ENCODE peak calls at places on chromosomes 13 and 19, in nine cellular contexts. P is gastrocnemius medialis, W is HCT116, L is K562, T is adrenal gland, Q is heart right ventricle, U is cardiac muscle cell, S is spleen, K is psoas muscle. C is an unnamed sample.

GRCh38 chr19:41930322-41930722 is 2.1 kb upstream of the ERFL start:
- DNase-seq in P (no peak), W (no peak), T (no peak), L (peak; percentile 66), Q (no peak), S (no peak), U (no peak), K (no peak), C (no peak)

GRCh38 chr13:32829676-32830091 is 186.5 kb upstream of the KL start:
- DNase-seq in L (no peak), Q (no peak), P (no peak), U (no peak), S (no peak), W (peak; percentile 40), K (no peak), T (no peak), C (peak; percentile 94)

GRCh38 chr19:55041627-55042343 is 3.7 kb upstream of the GP6 start:
- DNase-seq in K (no peak), T (no peak), L (peak; percentile 59), Q (no peak), P (no peak), W (no peak), U (no peak), S (no peak), C (no peak)

GRCh38 chr13:67150608-67151007 is 79.5 kb downstream of the PCDH9 start:
- DNase-seq in W (no peak), L (no peak), U (no peak), T (no peak), K (no peak), Q (no peak), P (no peak), S (no peak), C (no peak)

GRCh38 chr19:294341-294818 is 3.2 kb upstream of the PLPP2 start:
- DNase-seq in L (peak; percentile 7), U (peak; percentile 12), K (peak; percentile 38), W (no peak), Q (no peak), T (no peak), P (no peak), S (no peak), C (no peak)

GRCh38 chr13:59494560-59494970 is 669.2 kb downstream of the DIAPH3 start:
- DNase-seq in W (no peak), P (peak; percentile 10), S (no peak), Q (no peak), T (peak; percentile 11), U (no peak), L (peak; percentile 13), K (no peak), C (peak; percentile 5)

GRCh38 chr19:1862424-1863307 is 713 bp downstream of the KLF16 start:
- DNase-seq in T (no peak), L (peak; percentile 54), S (peak; percentile 92), Q (peak; percentile 61), K (no peak), W (no peak), P (no peak), U (peak; percentile 60), C (no peak)

GRCh38 chr13:20616059-20616797 is 49.3 kb downstream of the IFT88 start:
- DNase-seq in T (no peak), S (no peak), W (no peak), U (no peak), P (no peak), L (no peak), Q (no peak), K (no peak), C (peak; percentile 78)

GRCh38 chr13:105962080-105962479 is 573.4 kb downstream of the EFNB2 start:
- DNase-seq in K (no peak), Q (no peak), W (no peak), P (no peak), L (no peak), U (no peak), S (no peak), T (no peak), C (no peak)

GRCh38 chr13:51914137-51914493 is 52.3 kb downstream of the CCDC70 start:
- DNase-seq in U (no peak), Q (no peak), T (no peak), P (no peak), K (no peak), L (no peak), W (no peak), S (no peak), C (no peak)

GRCh38 chr13:114102521-114103288 is 29.7 kb downstream of the RASA3 start:
- DNase-seq in S (peak; percentile 74), T (no peak), K (peak; percentile 50), L (no peak), Q (peak; percentile 7), U (no peak), W (no peak), P (peak; percentile 10), C (no peak)

GRCh38 chr19:42563352-42564210 is 31.1 kb downstream of the CEACAM8 start:
- DNase-seq in U (peak; percentile 73), T (peak; percentile 59), K (no peak), W (peak; percentile 43), L (peak; percentile 66), S (no peak), Q (peak; percentile 20), P (no peak), C (no peak)

GRCh38 chr19:11191273-11191755 is 6.0 kb downstream of the KANK2 start:
- DNase-seq in S (no peak), W (no peak), L (peak; percentile 82), K (peak; percentile 91), Q (peak; percentile 85), P (peak; percentile 92), U (no peak), T (peak; percentile 76), C (no peak)

GRCh38 chr19:3798137-3798536 is 12.0 kb upstream of the MATK start:
- DNase-seq in W (no peak), Q (no peak), K (no peak), L (no peak), P (no peak), U (no peak), S (no peak), T (no peak), C (no peak)

GRCh38 chr19:1512671-1513491 is at the start of gene ADAMTSL5:
- DNase-seq in W (no peak), L (peak; percentile 85), P (peak; percentile 60), Q (peak; percentile 67), K (peak; percentile 87), U (peak; percentile 67), T (no peak), S (no peak), C (peak; percentile 47)

GRCh38 chr13:78603240-78603947 is at the start of gene POU4F1:
- DNase-seq in U (peak; percentile 71), T (no peak), P (no peak), L (peak; percentile 92), K (peak; percentile 71), W (no peak), Q (peak; percentile 33), S (peak; percentile 85), C (no peak)

GRCh38 chr13:94033830-94034642 is 445.4 kb downstream of the DCT start:
- DNase-seq in P (no peak), K (no peak), Q (no peak), L (no peak), S (no peak), T (no peak), W (no peak), U (no peak), C (no peak)

DNA sequence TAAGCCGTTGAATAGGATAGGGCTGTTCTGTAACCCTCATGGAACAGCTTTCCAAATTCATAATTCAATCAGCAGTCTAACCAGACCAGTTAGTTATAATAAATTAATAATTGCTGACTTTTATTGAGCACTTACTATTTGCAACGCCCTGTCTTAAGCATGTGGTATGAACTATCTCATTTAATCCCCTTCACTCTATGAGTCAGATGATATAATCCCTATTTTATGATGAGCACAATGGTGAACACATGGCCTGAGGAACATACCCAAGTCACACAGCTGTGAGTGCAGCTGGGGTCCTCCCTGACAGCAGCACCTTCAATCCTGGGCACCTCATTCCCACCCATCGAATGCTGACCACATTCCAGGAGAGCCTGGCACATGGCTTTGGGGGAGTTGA is 28.0 kb upstream of the SACS start:
- DNase-seq in T (no peak), W (no peak), Q (no peak), K (no peak), P (no peak), U (no peak), S (no peak), L (no peak), C (no peak)
- H3K4me1 ChIP-seq in T (peaks cover 7% of the 10 kb centered on the region), W (peaks cover 7% of the 10 kb centered on the region), Q (peaks cover 39% of the 10 kb centered on the region), K (peaks cover 38% of the 10 kb centered on the region), P (peaks cover 28% of the 10 kb centered on the region), U (peaks cover 7% of the 10 kb centered on the region), S (peaks cover 16% of the 10 kb centered on the region), L (peaks cover 6% of the 10 kb centered on the region), C (no peaks in the 10 kb centered on the region)

GRCh38 chr13:76516013-76516412 is 370.2 kb downstream of the KCTD12 start:
- DNase-seq in W (no peak), U (no peak), T (no peak), Q (no peak), S (no peak), L (no peak), K (no peak), P (no peak), C (no peak)

GRCh38 chr13:76523740-76524382 is 362.3 kb downstream of the KCTD12 start:
- DNase-seq in Q (no peak), U (no peak), L (no peak), P (no peak), K (no peak), W (no peak), T (no peak), S (no peak), C (no peak)

GRCh38 chr13:76522083-76522755 is 364.0 kb downstream of the KCTD12 start:
- DNase-seq in T (no peak), U (peak; percentile 79), S (peak; percentile 32), P (no peak), Q (no peak), K (no peak), W (no peak), L (no peak), C (peak; percentile 55)

GRCh38 chr13:76519685-76520084 is 366.5 kb downstream of the KCTD12 start:
- DNase-seq in T (no peak), S (no peak), U (no peak), P (no peak), L (no peak), W (no peak), Q (no peak), K (no peak), C (no peak)
- H3K4me1 ChIP-seq in T (no peaks in the 10 kb centered on the region), S (no peaks in the 10 kb centered on the region), U (peaks cover 20% of the 10 kb centered on the region), P (no peaks in the 10 kb centered on the region), L (no peaks in the 10 kb centered on the region), W (peaks cover 2% of the 10 kb centered on the region), Q (peaks cover 3% of the 10 kb centered on the region), K (no peaks in the 10 kb centered on the region), C (no peaks in the 10 kb centered on the region)

DNA sequence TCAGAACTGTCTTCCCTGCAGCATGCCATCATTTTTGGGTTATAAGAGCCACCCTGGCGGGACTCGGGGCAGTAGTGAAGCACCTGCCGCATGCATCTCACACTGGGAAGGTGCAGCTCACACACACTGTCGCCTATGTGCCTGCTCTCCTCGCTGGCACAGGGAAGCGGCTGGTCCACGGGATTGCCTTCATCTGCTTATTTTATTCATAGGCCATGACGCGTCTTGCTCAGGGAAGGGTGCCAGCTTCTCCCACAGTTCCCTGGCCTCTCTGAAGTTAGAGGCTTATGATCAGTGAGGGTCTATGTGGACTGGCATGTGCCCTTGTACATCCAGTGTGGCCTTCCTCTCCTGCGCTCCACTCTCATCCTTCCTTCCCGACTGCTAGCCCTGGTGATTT is 150.0 kb downstream of the KLF12 start:
- DNase-seq in P (no peak), W (no peak), U (no peak), S (no peak), K (peak; percentile 50), Q (no peak), T (no peak), L (no peak), C (no peak)
- H3K4me1 ChIP-seq in P (peaks cover 23% of the 10 kb centered on the region), W (no peaks in the 10 kb centered on the region), U (peaks cover 48% of the 10 kb centered on the region), S (peaks cover 3% of the 10 kb centered on the region), K (no peaks in the 10 kb centered on the region), Q (peaks cover 29% of the 10 kb centered on the region), T (no peaks in the 10 kb centered on the region), L (no peaks in the 10 kb centered on the region), C (no peaks in the 10 kb centered on the region)

GRCh38 chr13:99200433-99201167 is at the start of gene UBAC2:
- DNase-seq in P (peak; percentile 94), S (peak; percentile 99), W (peak; percentile 83), K (peak; percentile 98), T (peak; percentile 95), L (peak; percentile 95), Q (peak; percentile 98), U (peak; percentile 97), C (peak; percentile 86)
- H3K4me1 ChIP-seq in P (peaks cover 30% of the 10 kb centered on the region), S (peaks cover 53% of the 10 kb centered on the region), W (peaks cover 37% of the 10 kb centered on the region), K (peaks cover 26% of the 10 kb centered on the region), T (no peaks in the 10 kb centered on the region), L (peaks cover 27% of the 10 kb centered on the region), Q (peaks cover 49% of the 10 kb centered on the region), U (peaks cover 6% of the 10 kb centered on the region), C (peaks cover 5% of the 10 kb centered on the region)